ENCODE peak calls at places on chromosomes 12 and 14, in four cellular contexts. One of them, this sample, is unnamed.

GRCh38 chr12:127233016-127233415 is 1034.0 kb upstream of the TMEM132C start:
- DNase-seq in smooth muscle cell of the brain vasculature: no peak
- DNase-seq in tibial artery: no peak
- DNase-seq in NCI-H524 treated with DMSO at 0.1 percent for 48 hours: no peak
- DNase-seq in this sample: no peak

GRCh38 chr14:102805454-102805891 is 28.2 kb downstream of the TRAF3 start:
- DNase-seq in smooth muscle cell of the brain vasculature: peak
- DNase-seq in tibial artery: no peak
- DNase-seq in NCI-H524 treated with DMSO at 0.1 percent for 48 hours: no peak
- DNase-seq in this sample: no peak

GRCh38 chr14:106174206-106174605 is 647.8 kb downstream of the TMEM121 start:
- DNase-seq in smooth muscle cell of the brain vasculature: no peak
- DNase-seq in tibial artery: no peak
- DNase-seq in NCI-H524 treated with DMSO at 0.1 percent for 48 hours: no peak
- DNase-seq in this sample: no peak

GRCh38 chr12:121576851-121577391 is 3.9 kb downstream of the KDM2B start:
- DNase-seq in smooth muscle cell of the brain vasculature: no peak
- DNase-seq in tibial artery: no peak
- DNase-seq in NCI-H524 treated with DMSO at 0.1 percent for 48 hours: no peak
- DNase-seq in this sample: peak

GRCh38 chr12:62192486-62193250 is 67.5 kb upstream of the USP15 start:
- DNase-seq in smooth muscle cell of the brain vasculature: peak
- DNase-seq in tibial artery: no peak
- DNase-seq in NCI-H524 treated with DMSO at 0.1 percent for 48 hours: peak
- DNase-seq in this sample: peak

GRCh38 chr14:61524211-61524806 is 171.0 kb upstream of the HIF1A start:
- DNase-seq in smooth muscle cell of the brain vasculature: no peak
- DNase-seq in tibial artery: no peak
- DNase-seq in NCI-H524 treated with DMSO at 0.1 percent for 48 hours: no peak
- DNase-seq in this sample: no peak

GRCh38 chr12:122421815-122422737 is at the start of gene CLIP1:
- DNase-seq in smooth muscle cell of the brain vasculature: peak
- DNase-seq in tibial artery: peak
- DNase-seq in NCI-H524 treated with DMSO at 0.1 percent for 48 hours: no peak
- DNase-seq in this sample: peak

GRCh38 chr14:37587881-37588666 is 7.0 kb downstream of the FOXA1 start:
- DNase-seq in smooth muscle cell of the brain vasculature: no peak
- DNase-seq in tibial artery: no peak
- DNase-seq in NCI-H524 treated with DMSO at 0.1 percent for 48 hours: no peak
- DNase-seq in this sample: no peak

GRCh38 chr12:29732211-29732992 is 51.3 kb downstream of the TMTC1 start:
- DNase-seq in smooth muscle cell of the brain vasculature: no peak
- DNase-seq in tibial artery: no peak
- DNase-seq in NCI-H524 treated with DMSO at 0.1 percent for 48 hours: no peak
- DNase-seq in this sample: no peak

GRCh38 chr12:95546491-95546813 is 4.8 kb downstream of the USP44 start:
- DNase-seq in smooth muscle cell of the brain vasculature: no peak
- DNase-seq in tibial artery: no peak
- DNase-seq in NCI-H524 treated with DMSO at 0.1 percent for 48 hours: no peak
- DNase-seq in this sample: no peak

GRCh38 chr12:75553865-75554555 is 42.6 kb upstream of the KRR1 start:
- DNase-seq in smooth muscle cell of the brain vasculature: no peak
- DNase-seq in tibial artery: no peak
- DNase-seq in NCI-H524 treated with DMSO at 0.1 percent for 48 hours: no peak
- DNase-seq in this sample: no peak